ENCODE peak calls at places on chromosomes 12 and 14, in seven cellular contexts. One of them, this sample, is unnamed.

GRCh38 chr14:79856357-79856756 is 354.9 kb downstream of the DIO2 start:
- DNase-seq in pancreas: no peak
- DNase-seq in fibroblast of the aortic adventitia: peak
- DNase-seq in coronary artery: no peak
- DNase-seq in HepG2: no peak
- DNase-seq in lower leg skin: no peak
- DNase-seq in fibroblast of lung: no peak
- DNase-seq in this sample: peak

GRCh38 chr14:73700325-73700724 is 13.9 kb downstream of the PNMA1 start:
- DNase-seq in pancreas: no peak
- DNase-seq in fibroblast of the aortic adventitia: no peak
- DNase-seq in HepG2: peak
- DNase-seq in lower leg skin: no peak
- DNase-seq in coronary artery: no peak
- DNase-seq in fibroblast of lung: no peak
- DNase-seq in this sample: no peak

GRCh38 chr12:98352835-98353234 is 162.6 kb upstream of the TMPO start:
- DNase-seq in pancreas: no peak
- DNase-seq in coronary artery: no peak
- DNase-seq in fibroblast of the aortic adventitia: peak
- DNase-seq in lower leg skin: no peak
- DNase-seq in HepG2: no peak
- DNase-seq in fibroblast of lung: no peak
- DNase-seq in this sample: no peak

GRCh38 chr14:69741055-69741454 is 25.9 kb upstream of the SRSF5 start:
- DNase-seq in HepG2: peak
- DNase-seq in pancreas: no peak
- DNase-seq in fibroblast of lung: no peak
- DNase-seq in fibroblast of the aortic adventitia: no peak
- DNase-seq in coronary artery: no peak
- DNase-seq in lower leg skin: no peak
- DNase-seq in this sample: no peak

GRCh38 chr12:53078425-53079225 is 565 bp downstream of the SPRYD3 start:
- DNase-seq in fibroblast of the aortic adventitia: peak
- DNase-seq in coronary artery: no peak
- DNase-seq in pancreas: no peak
- DNase-seq in HepG2: no peak
- DNase-seq in lower leg skin: no peak
- DNase-seq in fibroblast of lung: no peak
- DNase-seq in this sample: no peak

GRCh38 chr14:50344116-50344775 is 32.1 kb downstream of the DMAC2L start:
- DNase-seq in fibroblast of lung: no peak
- DNase-seq in pancreas: no peak
- DNase-seq in coronary artery: no peak
- DNase-seq in fibroblast of the aortic adventitia: peak
- DNase-seq in HepG2: no peak
- DNase-seq in lower leg skin: no peak
- DNase-seq in this sample: no peak

GRCh38 chr14:62662811-62663477 is 382.3 kb downstream of the KCNH5 start:
- DNase-seq in fibroblast of the aortic adventitia: no peak
- DNase-seq in pancreas: no peak
- DNase-seq in HepG2: peak
- DNase-seq in coronary artery: no peak
- DNase-seq in fibroblast of lung: peak
- DNase-seq in lower leg skin: no peak
- DNase-seq in this sample: no peak

GRCh38 chr12:119372540-119372939 is 38.0 kb downstream of the CCDC60 start:
- DNase-seq in fibroblast of lung: no peak
- DNase-seq in fibroblast of the aortic adventitia: no peak
- DNase-seq in pancreas: no peak
- DNase-seq in coronary artery: no peak
- DNase-seq in HepG2: no peak
- DNase-seq in lower leg skin: peak
- DNase-seq in this sample: no peak

GRCh38 chr12:106032141-106032925 is 106.4 kb downstream of the NUAK1 start:
- DNase-seq in lower leg skin: no peak
- DNase-seq in coronary artery: no peak
- DNase-seq in HepG2: no peak
- DNase-seq in fibroblast of the aortic adventitia: peak
- DNase-seq in fibroblast of lung: no peak
- DNase-seq in pancreas: no peak
- DNase-seq in this sample: no peak

GRCh38 chr12:130160306-130160705 is 2.0 kb upstream of the FZD10 start:
- DNase-seq in lower leg skin: no peak
- DNase-seq in coronary artery: no peak
- DNase-seq in HepG2: no peak
- DNase-seq in fibroblast of lung: no peak
- DNase-seq in fibroblast of the aortic adventitia: no peak
- DNase-seq in pancreas: no peak
- DNase-seq in this sample: no peak

GRCh38 chr12:79690156-79690605 is 583 bp downstream of the PAWR start:
- DNase-seq in lower leg skin: no peak
- DNase-seq in coronary artery: peak
- DNase-seq in HepG2: peak
- DNase-seq in pancreas: no peak
- DNase-seq in fibroblast of the aortic adventitia: peak
- DNase-seq in fibroblast of lung: no peak
- DNase-seq in this sample: no peak
- H3K4me3 ChIP-seq in lower leg skin: peak
- H3K4me3 ChIP-seq in coronary artery: peak
- H3K4me3 ChIP-seq in HepG2: peak
- H3K4me3 ChIP-seq in pancreas: peak
- H3K4me3 ChIP-seq in fibroblast of the aortic adventitia: peak
- H3K4me3 ChIP-seq in fibroblast of lung: peak
- H3K4me3 ChIP-seq in this sample: peak

GRCh38 chr14:36430662-36431084 is 89.4 kb downstream of the NKX2-1 start:
- DNase-seq in HepG2: no peak
- DNase-seq in pancreas: peak
- DNase-seq in fibroblast of lung: no peak
- DNase-seq in lower leg skin: no peak
- DNase-seq in coronary artery: no peak
- DNase-seq in fibroblast of the aortic adventitia: no peak
- DNase-seq in this sample: no peak
- TF ChIP-seq CTCF in HepG2: no peak
- TF ChIP-seq CTCF in pancreas: no peak
- TF ChIP-seq CTCF in fibroblast of lung: no peak
- TF ChIP-seq CTCF in lower leg skin: no peak
- TF ChIP-seq CTCF in coronary artery: no peak
- TF ChIP-seq CTCF in fibroblast of the aortic adventitia: no peak
- TF ChIP-seq CTCF in this sample: no peak

GRCh38 chr14:104397956-104398355 is 181.6 kb upstream of the C14orf180 start:
- DNase-seq in lower leg skin: no peak
- DNase-seq in fibroblast of the aortic adventitia: no peak
- DNase-seq in HepG2: no peak
- DNase-seq in pancreas: no peak
- DNase-seq in coronary artery: no peak
- DNase-seq in fibroblast of lung: peak
- DNase-seq in this sample: no peak
- H3K4me3 ChIP-seq in lower leg skin: no peak
- H3K4me3 ChIP-seq in fibroblast of the aortic adventitia: no peak
- H3K4me3 ChIP-seq in HepG2: no peak
- H3K4me3 ChIP-seq in pancreas: no peak
- H3K4me3 ChIP-seq in coronary artery: no peak
- H3K4me3 ChIP-seq in fibroblast of lung: no peak
- H3K4me3 ChIP-seq in this sample: no peak

DNA sequence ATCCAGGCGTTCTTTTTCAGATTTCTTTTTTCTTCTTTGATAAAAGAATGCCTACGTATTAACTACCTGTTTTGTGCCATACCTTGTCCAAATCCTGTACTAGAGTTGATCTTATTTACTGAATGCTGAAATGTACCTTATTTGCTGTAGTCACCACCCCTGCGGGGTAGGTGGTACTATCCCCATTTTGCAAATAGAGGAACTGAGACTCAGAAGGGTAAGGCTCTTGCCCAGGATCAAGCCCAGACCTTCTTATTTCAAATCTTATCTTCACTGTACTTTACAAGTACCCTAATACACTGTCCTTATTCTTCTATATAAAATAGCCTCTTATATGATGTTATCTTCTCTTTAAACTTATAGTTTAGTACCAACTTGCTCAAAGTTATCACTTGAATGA is 206.5 kb downstream of the SLC41A2 start:
- DNase-seq in lower leg skin: no peak
- DNase-seq in pancreas: no peak
- DNase-seq in fibroblast of lung: no peak
- DNase-seq in HepG2: no peak
- DNase-seq in fibroblast of the aortic adventitia: no peak
- DNase-seq in coronary artery: no peak
- DNase-seq in this sample: no peak
- TF ChIP-seq CTCF in lower leg skin: no peak
- TF ChIP-seq CTCF in pancreas: no peak
- TF ChIP-seq CTCF in fibroblast of lung: no peak
- TF ChIP-seq CTCF in HepG2: no peak
- TF ChIP-seq CTCF in fibroblast of the aortic adventitia: no peak
- TF ChIP-seq CTCF in coronary artery: no peak
- TF ChIP-seq CTCF in this sample: no peak

This sample was measured in AG04449.